ENCODE peak calls at places on chromosome 1, in four cellular contexts. L is heart left ventricle; K is CD4-positive, alpha-beta memory T cell; D is GM12878. P is an unnamed sample.
A peak's percentile ranks its signal among the peaks of the same experiment; 100 is the strongest.

GRCh38 chr1:232291258-232291657 is 338.7 kb downstream of the SIPA1L2 start:
- DNase-seq in D (no peak), K (no peak), L (peak; percentile 36), P (no peak)

GRCh38 chr1:164559342-164560070 is 522 bp downstream of the PBX1 start:
- DNase-seq in D (no peak), K (no peak), L (peak; percentile 61), P (peak; percentile 60)

GRCh38 chr1:89910780-89911179 is 84.1 kb upstream of the ZNF326 start:
- DNase-seq in D (no peak), L (no peak), K (no peak), P (no peak)

GRCh38 chr1:65850281-65850680 is 57.6 kb downstream of the PDE4B start:
- DNase-seq in K (no peak), L (no peak), D (no peak), P (no peak)

GRCh38 chr1:222916067-222916466 is 101.2 kb downstream of the DISP1 start:
- DNase-seq in D (no peak), L (no peak), K (no peak), P (no peak)

GRCh38 chr1:241603626-241604337 is 36.4 kb downstream of the CHML start:
- DNase-seq in K (no peak), L (no peak), D (no peak), P (no peak)

GRCh38 chr1:76942549-76942948 is 75.3 kb downstream of the ST6GALNAC5 start:
- DNase-seq in L (no peak), D (no peak), K (no peak), P (no peak)

GRCh38 chr1:68141079-68141800 is 90.8 kb upstream of the DIRAS3 start:
- DNase-seq in K (no peak), L (no peak), D (no peak), P (no peak)

GRCh38 chr1:8476021-8476420 is 158.1 kb downstream of the SLC45A1 start:
- DNase-seq in L (no peak), K (no peak), D (no peak), P (no peak)

GRCh38 chr1:157595356-157595755 is 2.5 kb downstream of the FCRL4 start:
- DNase-seq in L (no peak), D (peak; percentile 78), K (no peak), P (no peak)

GRCh38 chr1:203593723-203594122 is 32.9 kb upstream of the ATP2B4 start:
- DNase-seq in D (no peak), L (peak; percentile 48), K (peak; percentile 49), P (no peak)

GRCh38 chr1:24666794-24667193 is 23.7 kb downstream of the SRRM1 start:
- DNase-seq in L (no peak), K (no peak), D (no peak), P (no peak)

GRCh38 chr1:109040627-109041613 is 982 bp downstream of the WDR47 start:
- DNase-seq in D (no peak), K (no peak), L (peak; percentile 31), P (peak; percentile 81)

GRCh38 chr1:16139473-16139962 is 16.4 kb downstream of the EPHA2 start:
- DNase-seq in D (no peak), K (no peak), L (no peak), P (no peak)

GRCh38 chr1:176193663-176194062 is 13.4 kb downstream of the COP1 start:
- DNase-seq in L (no peak), K (no peak), D (no peak), P (no peak)

GRCh38 chr1:68528243-68528642 is 31.4 kb upstream of the DEPDC1 start:
- DNase-seq in D (no peak), L (no peak), K (no peak), P (no peak)

GRCh38 chr1:61887076-61887867 is 145.0 kb downstream of the PATJ start:
- DNase-seq in L (no peak), D (no peak), K (no peak), P (no peak)

GRCh38 chr1:39507230-39507928 is 15.9 kb downstream of the BMP8A start:
- DNase-seq in D (no peak), K (no peak), L (no peak), P (peak; percentile 9)

GRCh38 chr1:226655251-226656163 is 83.6 kb downstream of the ITPKB start:
- DNase-seq in L (peak; percentile 34), K (no peak), D (no peak), P (peak; percentile 61)

GRCh38 chr1:231628207-231628876 is 1.8 kb downstream of the DISC1 start:
- DNase-seq in L (no peak), D (no peak), K (peak; percentile 19), P (no peak)

GRCh38 chr1:106232128-106232527 is 824.3 kb upstream of the PRMT6 start:
- DNase-seq in L (no peak), K (no peak), D (no peak), P (no peak)

GRCh38 chr1:101300916-101301315 is 64.1 kb downstream of the S1PR1 start:
- DNase-seq in K (no peak), L (no peak), D (no peak), P (no peak)

GRCh38 chr1:100506221-100506620 is 31.7 kb upstream of the GPR88 start:
- DNase-seq in D (no peak), K (no peak), L (no peak), P (no peak)

GRCh38 chr1:160676869-160677597 is 30.2 kb upstream of the SLAMF1 start:
- DNase-seq in L (no peak), D (no peak), K (no peak), P (no peak)
- H3K4me1 ChIP-seq in L (peaks cover 47% of the 10 kb centered on the region), D (peaks cover 44% of the 10 kb centered on the region), K (peaks cover 55% of the 10 kb centered on the region), P (no peaks in the 10 kb centered on the region)

DNA sequence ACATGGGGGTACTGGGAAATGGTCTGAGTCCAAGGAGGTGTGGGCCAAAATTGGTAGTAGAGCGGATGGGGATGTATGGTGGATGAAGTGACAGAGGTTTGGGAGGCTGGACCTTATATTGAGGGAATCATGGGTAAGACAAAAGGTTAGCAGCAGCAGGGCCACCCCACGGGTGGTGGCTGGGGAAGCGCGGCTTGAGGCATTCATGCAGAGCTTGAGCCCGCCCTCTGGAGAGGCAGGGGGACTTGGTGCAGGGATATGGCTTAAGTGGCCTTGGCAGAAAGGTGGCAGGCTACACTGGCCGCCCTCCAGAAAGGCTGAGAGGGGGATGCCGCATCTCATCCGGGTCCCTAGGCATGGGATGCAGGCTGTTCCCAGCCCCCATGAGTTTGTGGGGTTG is 31.5 kb downstream of the HMGB4 start:
- DNase-seq in D (no peak), L (no peak), K (no peak), P (no peak)
- H3K4me3 ChIP-seq in D (no peak overlapping the region), L (no peak overlapping the region), K (no peak overlapping the region), P (no peak overlapping the region)

GRCh38 chr1:150561830-150562367 is 12.7 kb downstream of the ADAMTSL4 start:
- DNase-seq in L (peak; percentile 97), D (no peak), K (peak; percentile 79), P (peak; percentile 97)
- H3K4me1 ChIP-seq in L (peaks cover 87% of the 10 kb centered on the region), D (peaks cover 41% of the 10 kb centered on the region), K (peaks cover 65% of the 10 kb centered on the region), P (no peaks in the 10 kb centered on the region)

DNA sequence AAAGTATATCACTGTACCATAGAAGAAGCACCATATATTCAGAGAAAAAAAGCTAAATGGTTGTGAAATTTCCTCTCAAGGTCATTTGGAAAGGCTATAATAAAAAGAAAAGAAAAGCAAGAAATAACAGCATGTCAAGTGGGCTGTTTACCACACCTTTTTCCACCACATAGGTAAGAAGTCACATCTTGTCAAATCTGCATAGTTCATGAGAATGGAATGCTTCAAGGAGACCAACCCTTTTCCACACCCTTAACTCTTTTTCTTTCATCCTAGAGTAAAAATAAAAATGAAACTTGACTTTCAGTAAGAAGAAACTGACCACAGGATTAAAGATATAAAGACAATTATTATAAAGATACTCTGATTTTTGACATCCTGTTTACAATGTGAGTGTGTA is 91.2 kb downstream of the ATP6V1G3 start:
- DNase-seq in L (no peak), K (no peak), D (no peak), P (no peak)
- H3K4me3 ChIP-seq in L (no peak overlapping the region), K (no peak overlapping the region), D (no peak overlapping the region), P (no peak overlapping the region)

P was measured in aorta.